ENCODE peak calls at places on chromosome 21, in six cellular contexts. One of them, this sample, is unnamed.

GRCh38 chr21:33978585-33978984 is 63.0 kb upstream of the ATP5PO start:
- DNase-seq in endothelial cell: no peak
- DNase-seq in activated CD8-positive, alpha-beta T cell treated with anti-CD3 and anti-CD28 coated beads for 36 hours: no peak
- DNase-seq in PC-3: no peak
- DNase-seq in Calu3: no peak
- DNase-seq in fibroblast of pulmonary artery: no peak
- DNase-seq in this sample: no peak

GRCh38 chr21:26115899-26116298 is 54.7 kb downstream of the APP start:
- DNase-seq in Calu3: no peak
- DNase-seq in fibroblast of pulmonary artery: peak
- DNase-seq in endothelial cell: no peak
- DNase-seq in PC-3: peak
- DNase-seq in activated CD8-positive, alpha-beta T cell treated with anti-CD3 and anti-CD28 coated beads for 36 hours: no peak
- DNase-seq in this sample: no peak

GRCh38 chr21:17388226-17388625 is 124.6 kb upstream of the CXADR start:
- DNase-seq in fibroblast of pulmonary artery: no peak
- DNase-seq in endothelial cell: no peak
- DNase-seq in activated CD8-positive, alpha-beta T cell treated with anti-CD3 and anti-CD28 coated beads for 36 hours: no peak
- DNase-seq in PC-3: no peak
- DNase-seq in Calu3: no peak
- DNase-seq in this sample: no peak

GRCh38 chr21:29301703-29302102 is 3.0 kb downstream of the BACH1 start:
- DNase-seq in PC-3: no peak
- DNase-seq in activated CD8-positive, alpha-beta T cell treated with anti-CD3 and anti-CD28 coated beads for 36 hours: no peak
- DNase-seq in endothelial cell: no peak
- DNase-seq in Calu3: no peak
- DNase-seq in fibroblast of pulmonary artery: no peak
- DNase-seq in this sample: no peak

GRCh38 chr21:27831821-27832569 is 865.1 kb upstream of the ADAMTS5 start:
- DNase-seq in activated CD8-positive, alpha-beta T cell treated with anti-CD3 and anti-CD28 coated beads for 36 hours: no peak
- DNase-seq in Calu3: no peak
- DNase-seq in endothelial cell: no peak
- DNase-seq in fibroblast of pulmonary artery: peak
- DNase-seq in PC-3: no peak
- DNase-seq in this sample: peak

GRCh38 chr21:33587792-33588484 is 546 bp downstream of the DONSON start:
- DNase-seq in fibroblast of pulmonary artery: peak
- DNase-seq in PC-3: peak
- DNase-seq in endothelial cell: peak
- DNase-seq in activated CD8-positive, alpha-beta T cell treated with anti-CD3 and anti-CD28 coated beads for 36 hours: peak
- DNase-seq in Calu3: peak
- DNase-seq in this sample: peak

GRCh38 chr21:26280715-26281310 is 110.2 kb upstream of the APP start:
- DNase-seq in fibroblast of pulmonary artery: no peak
- DNase-seq in endothelial cell: no peak
- DNase-seq in activated CD8-positive, alpha-beta T cell treated with anti-CD3 and anti-CD28 coated beads for 36 hours: no peak
- DNase-seq in Calu3: no peak
- DNase-seq in PC-3: peak
- DNase-seq in this sample: peak

GRCh38 chr21:32578107-32578691 is 7.1 kb downstream of the TCP10L start:
- DNase-seq in Calu3: peak
- DNase-seq in fibroblast of pulmonary artery: peak
- DNase-seq in PC-3: peak
- DNase-seq in activated CD8-positive, alpha-beta T cell treated with anti-CD3 and anti-CD28 coated beads for 36 hours: peak
- DNase-seq in endothelial cell: peak
- DNase-seq in this sample: peak

GRCh38 chr21:34526618-34527290 is 14.7 kb upstream of the KCNE1 start:
- DNase-seq in Calu3: peak
- DNase-seq in endothelial cell: peak
- DNase-seq in PC-3: peak
- DNase-seq in activated CD8-positive, alpha-beta T cell treated with anti-CD3 and anti-CD28 coated beads for 36 hours: peak
- DNase-seq in fibroblast of pulmonary artery: peak
- DNase-seq in this sample: peak

GRCh38 chr21:46643379-46644177 is 8.1 kb downstream of the PRMT2 start:
- DNase-seq in fibroblast of pulmonary artery: no peak
- DNase-seq in PC-3: no peak
- DNase-seq in endothelial cell: no peak
- DNase-seq in activated CD8-positive, alpha-beta T cell treated with anti-CD3 and anti-CD28 coated beads for 36 hours: no peak
- DNase-seq in Calu3: no peak
- DNase-seq in this sample: no peak
- TF ChIP-seq CTCF in fibroblast of pulmonary artery: no peak
- TF ChIP-seq CTCF in PC-3: no peak
- TF ChIP-seq CTCF in endothelial cell: no peak
- TF ChIP-seq CTCF in activated CD8-positive, alpha-beta T cell treated with anti-CD3 and anti-CD28 coated beads for 36 hours: no peak
- TF ChIP-seq CTCF in Calu3: no peak
- TF ChIP-seq CTCF in this sample: no peak

GRCh38 chr21:16007933-16008332 is 278.2 kb downstream of the USP25 start:
- DNase-seq in fibroblast of pulmonary artery: no peak
- DNase-seq in activated CD8-positive, alpha-beta T cell treated with anti-CD3 and anti-CD28 coated beads for 36 hours: no peak
- DNase-seq in endothelial cell: no peak
- DNase-seq in PC-3: no peak
- DNase-seq in Calu3: no peak
- DNase-seq in this sample: no peak

GRCh38 chr21:15999741-16000140 is 270.0 kb downstream of the USP25 start:
- DNase-seq in endothelial cell: no peak
- DNase-seq in Calu3: no peak
- DNase-seq in fibroblast of pulmonary artery: no peak
- DNase-seq in activated CD8-positive, alpha-beta T cell treated with anti-CD3 and anti-CD28 coated beads for 36 hours: no peak
- DNase-seq in PC-3: no peak
- DNase-seq in this sample: no peak

GRCh38 chr21:16004121-16004520 is 274.3 kb downstream of the USP25 start:
- DNase-seq in Calu3: no peak
- DNase-seq in endothelial cell: no peak
- DNase-seq in fibroblast of pulmonary artery: no peak
- DNase-seq in PC-3: no peak
- DNase-seq in activated CD8-positive, alpha-beta T cell treated with anti-CD3 and anti-CD28 coated beads for 36 hours: no peak
- DNase-seq in this sample: no peak

GRCh38 chr21:16004523-16004922 is 274.7 kb downstream of the USP25 start:
- DNase-seq in Calu3: no peak
- DNase-seq in activated CD8-positive, alpha-beta T cell treated with anti-CD3 and anti-CD28 coated beads for 36 hours: no peak
- DNase-seq in PC-3: no peak
- DNase-seq in fibroblast of pulmonary artery: no peak
- DNase-seq in endothelial cell: no peak
- DNase-seq in this sample: no peak

DNA sequence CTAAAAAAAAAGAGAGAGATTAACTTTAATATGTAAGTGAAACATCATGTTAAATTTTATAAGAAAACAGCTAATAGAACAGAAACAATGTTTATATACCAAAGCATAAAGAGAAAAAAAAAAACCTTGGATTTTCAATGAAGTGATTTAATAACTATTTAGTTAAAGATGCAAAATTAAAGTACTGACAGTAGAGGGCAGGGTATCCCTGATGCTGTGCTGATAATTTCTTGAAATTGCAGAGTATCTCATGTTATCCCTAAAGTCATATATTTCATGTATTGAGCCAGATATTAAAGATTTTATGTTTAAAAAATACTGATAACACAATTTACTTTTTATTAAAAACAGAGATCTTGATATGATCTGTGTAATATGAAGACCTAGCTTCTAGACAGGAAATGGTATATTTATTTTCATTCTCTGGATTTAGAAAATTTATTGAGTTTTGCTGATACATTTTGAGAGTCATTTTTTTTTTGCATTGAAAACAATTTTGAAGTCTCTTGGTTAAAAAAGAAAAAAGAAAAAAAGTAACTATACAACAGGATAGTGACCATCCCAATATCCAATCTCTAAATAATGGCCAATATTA is 273.2 kb downstream of the USP25 start:
- DNase-seq in fibroblast of pulmonary artery: peak
- DNase-seq in Calu3: no peak
- DNase-seq in PC-3: peak
- DNase-seq in endothelial cell: no peak
- DNase-seq in activated CD8-positive, alpha-beta T cell treated with anti-CD3 and anti-CD28 coated beads for 36 hours: no peak
- DNase-seq in this sample: no peak
- TF ChIP-seq CTCF in fibroblast of pulmonary artery: peak
- TF ChIP-seq CTCF in Calu3: no peak
- TF ChIP-seq CTCF in PC-3: peak
- TF ChIP-seq CTCF in endothelial cell: peak
- TF ChIP-seq CTCF in activated CD8-positive, alpha-beta T cell treated with anti-CD3 and anti-CD28 coated beads for 36 hours: peak
- TF ChIP-seq CTCF in this sample: no peak

DNA sequence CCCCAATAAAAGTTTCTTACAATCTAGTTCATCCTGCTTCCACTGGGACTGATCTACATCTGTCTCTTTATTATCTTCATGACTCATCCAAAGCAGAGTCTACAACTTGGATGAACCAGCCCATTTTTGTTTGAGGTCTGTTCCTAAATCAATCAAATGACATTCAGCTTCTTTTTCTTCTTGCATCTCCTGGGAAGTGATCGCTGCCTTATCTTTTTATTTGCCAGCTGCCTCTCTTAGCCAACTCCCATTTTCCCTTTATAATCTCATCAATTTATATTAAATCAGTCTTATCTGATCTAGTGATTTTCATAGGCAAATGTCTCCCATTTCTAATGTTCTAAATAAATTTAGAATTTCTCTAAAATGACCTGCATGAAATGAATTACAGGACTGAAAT is 105.6 kb downstream of the ERG start:
- DNase-seq in fibroblast of pulmonary artery: no peak
- DNase-seq in activated CD8-positive, alpha-beta T cell treated with anti-CD3 and anti-CD28 coated beads for 36 hours: no peak
- DNase-seq in PC-3: peak
- DNase-seq in Calu3: no peak
- DNase-seq in endothelial cell: no peak
- DNase-seq in this sample: no peak
- TF ChIP-seq CTCF in fibroblast of pulmonary artery: no peak
- TF ChIP-seq CTCF in activated CD8-positive, alpha-beta T cell treated with anti-CD3 and anti-CD28 coated beads for 36 hours: no peak
- TF ChIP-seq CTCF in PC-3: no peak
- TF ChIP-seq CTCF in Calu3: no peak
- TF ChIP-seq CTCF in endothelial cell: no peak
- TF ChIP-seq CTCF in this sample: no peak

DNA sequence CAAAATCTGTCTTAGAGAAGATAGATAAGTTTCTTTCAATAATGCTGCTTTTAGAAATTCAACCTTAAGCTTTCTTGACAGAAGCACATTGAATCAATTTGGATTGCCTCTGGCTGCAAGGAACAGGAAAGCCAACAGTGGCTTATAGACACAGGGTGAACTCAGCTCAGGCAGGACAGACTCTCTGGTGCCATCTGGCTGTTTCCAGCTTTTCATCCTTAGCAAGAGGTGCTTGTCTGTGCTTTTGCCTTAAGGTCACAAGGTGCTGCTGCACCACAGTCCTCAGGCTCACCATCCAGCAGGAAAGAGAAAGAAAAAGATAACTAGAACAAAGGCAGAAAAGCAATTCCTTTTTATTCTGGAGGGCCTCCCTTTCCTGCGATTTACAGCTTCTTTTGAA is 93.7 kb upstream of the ETS2 start:
- DNase-seq in PC-3: peak
- DNase-seq in endothelial cell: peak
- DNase-seq in activated CD8-positive, alpha-beta T cell treated with anti-CD3 and anti-CD28 coated beads for 36 hours: peak
- DNase-seq in Calu3: peak
- DNase-seq in fibroblast of pulmonary artery: peak
- DNase-seq in this sample: peak
- TF ChIP-seq CTCF in PC-3: peak
- TF ChIP-seq CTCF in endothelial cell: no peak
- TF ChIP-seq CTCF in activated CD8-positive, alpha-beta T cell treated with anti-CD3 and anti-CD28 coated beads for 36 hours: no peak
- TF ChIP-seq CTCF in Calu3: no peak
- TF ChIP-seq CTCF in fibroblast of pulmonary artery: peak
- TF ChIP-seq CTCF in this sample: peak

GRCh38 chr21:15539376-15539775 is 190.4 kb upstream of the USP25 start:
- DNase-seq in PC-3: peak
- DNase-seq in activated CD8-positive, alpha-beta T cell treated with anti-CD3 and anti-CD28 coated beads for 36 hours: no peak
- DNase-seq in fibroblast of pulmonary artery: no peak
- DNase-seq in Calu3: no peak
- DNase-seq in endothelial cell: no peak
- DNase-seq in this sample: no peak

GRCh38 chr21:15531986-15532385 is 197.8 kb upstream of the USP25 start:
- DNase-seq in endothelial cell: no peak
- DNase-seq in Calu3: no peak
- DNase-seq in fibroblast of pulmonary artery: no peak
- DNase-seq in activated CD8-positive, alpha-beta T cell treated with anti-CD3 and anti-CD28 coated beads for 36 hours: no peak
- DNase-seq in PC-3: no peak
- DNase-seq in this sample: no peak

GRCh38 chr21:15533618-15534017 is 196.2 kb upstream of the USP25 start:
- DNase-seq in endothelial cell: no peak
- DNase-seq in PC-3: no peak
- DNase-seq in Calu3: no peak
- DNase-seq in activated CD8-positive, alpha-beta T cell treated with anti-CD3 and anti-CD28 coated beads for 36 hours: no peak
- DNase-seq in fibroblast of pulmonary artery: no peak
- DNase-seq in this sample: no peak

GRCh38 chr21:15534450-15534886 is 195.3 kb upstream of the USP25 start:
- DNase-seq in endothelial cell: no peak
- DNase-seq in fibroblast of pulmonary artery: no peak
- DNase-seq in Calu3: no peak
- DNase-seq in PC-3: no peak
- DNase-seq in activated CD8-positive, alpha-beta T cell treated with anti-CD3 and anti-CD28 coated beads for 36 hours: no peak
- DNase-seq in this sample: no peak
- TF ChIP-seq CTCF in endothelial cell: no peak
- TF ChIP-seq CTCF in fibroblast of pulmonary artery: no peak
- TF ChIP-seq CTCF in Calu3: no peak
- TF ChIP-seq CTCF in PC-3: peak
- TF ChIP-seq CTCF in activated CD8-positive, alpha-beta T cell treated with anti-CD3 and anti-CD28 coated beads for 36 hours: no peak
- TF ChIP-seq CTCF in this sample: no peak

GRCh38 chr21:39037807-39038405 is 145.3 kb downstream of the PSMG1 start:
- DNase-seq in Calu3: no peak
- DNase-seq in PC-3: no peak
- DNase-seq in endothelial cell: no peak
- DNase-seq in fibroblast of pulmonary artery: peak
- DNase-seq in activated CD8-positive, alpha-beta T cell treated with anti-CD3 and anti-CD28 coated beads for 36 hours: peak
- DNase-seq in this sample: peak
- TF ChIP-seq CTCF in Calu3: no peak
- TF ChIP-seq CTCF in PC-3: peak
- TF ChIP-seq CTCF in endothelial cell: peak
- TF ChIP-seq CTCF in fibroblast of pulmonary artery: no peak
- TF ChIP-seq CTCF in activated CD8-positive, alpha-beta T cell treated with anti-CD3 and anti-CD28 coated beads for 36 hours: no peak
- TF ChIP-seq CTCF in this sample: no peak

DNA sequence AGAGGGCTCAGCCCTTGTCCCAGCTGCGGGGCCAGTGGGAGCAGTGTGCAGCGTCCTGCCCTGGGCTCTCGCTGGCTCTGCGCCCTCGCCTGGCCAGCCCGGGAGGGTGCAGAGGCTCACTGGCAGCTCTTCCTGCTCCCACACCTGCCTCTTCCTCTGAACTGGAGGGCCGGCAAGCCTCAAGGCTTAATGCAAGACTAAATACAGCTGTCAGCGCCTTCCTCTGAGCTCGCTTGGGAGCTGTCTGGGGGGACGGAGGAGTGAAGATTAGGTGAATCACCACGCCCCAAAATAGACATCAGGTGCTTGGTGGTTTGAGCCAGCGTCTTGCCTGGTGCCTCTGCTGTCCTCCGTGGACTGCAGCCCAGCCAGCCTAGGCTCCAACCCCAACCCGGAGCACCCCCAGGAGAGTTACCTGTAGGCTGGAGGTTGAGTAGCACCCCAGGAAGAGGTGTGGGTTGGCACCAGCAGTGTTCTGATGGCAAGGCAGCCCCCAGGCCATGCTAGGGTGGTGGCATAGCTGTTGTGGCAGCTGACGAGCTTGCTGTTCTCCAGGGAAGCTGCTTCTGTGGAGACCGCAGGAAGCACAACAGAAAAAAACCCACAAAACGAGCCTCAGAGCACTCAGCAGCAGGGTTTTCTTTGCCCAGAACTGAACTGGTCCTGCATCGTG is 36.9 kb downstream of the UMODL1 start:
- DNase-seq in activated CD8-positive, alpha-beta T cell treated with anti-CD3 and anti-CD28 coated beads for 36 hours: peak
- DNase-seq in Calu3: peak
- DNase-seq in endothelial cell: peak
- DNase-seq in fibroblast of pulmonary artery: peak
- DNase-seq in PC-3: peak
- DNase-seq in this sample: peak
- TF ChIP-seq CTCF in activated CD8-positive, alpha-beta T cell treated with anti-CD3 and anti-CD28 coated beads for 36 hours: peak
- TF ChIP-seq CTCF in Calu3: no peak
- TF ChIP-seq CTCF in endothelial cell: peak
- TF ChIP-seq CTCF in fibroblast of pulmonary artery: peak
- TF ChIP-seq CTCF in PC-3: peak
- TF ChIP-seq CTCF in this sample: peak

GRCh38 chr21:45468971-45469272 is 64.0 kb downstream of the COL18A1 start:
- DNase-seq in activated CD8-positive, alpha-beta T cell treated with anti-CD3 and anti-CD28 coated beads for 36 hours: no peak
- DNase-seq in endothelial cell: no peak
- DNase-seq in PC-3: no peak
- DNase-seq in fibroblast of pulmonary artery: no peak
- DNase-seq in Calu3: no peak
- DNase-seq in this sample: no peak
- TF ChIP-seq CTCF in activated CD8-positive, alpha-beta T cell treated with anti-CD3 and anti-CD28 coated beads for 36 hours: no peak
- TF ChIP-seq CTCF in endothelial cell: no peak
- TF ChIP-seq CTCF in PC-3: no peak
- TF ChIP-seq CTCF in fibroblast of pulmonary artery: no peak
- TF ChIP-seq CTCF in Calu3: no peak
- TF ChIP-seq CTCF in this sample: no peak

This sample was measured in bronchial epithelial cell.